ENCODE peak calls at places on chromosomes 7 and 10, in eight cellular contexts. L, B, N, O, G, D, I and M are unnamed samples.

GRCh38 chr10:133158756-133159610 is 1.0 kb upstream of the KNDC1 start:
- DNase-seq in I (no peak), N (no peak), G (no peak), O (no peak), B (no peak), D (peak), L (peak), M (no peak)

GRCh38 chr10:24622781-24623301 is 100.8 kb downstream of the ARHGAP21 start:
- DNase-seq in L (no peak), B (peak), D (no peak), I (no peak), G (peak), N (no peak), O (peak), M (no peak)

GRCh38 chr10:86263209-86263608 is 103.4 kb downstream of the GRID1 start:
- DNase-seq in N (peak), L (no peak), O (no peak), B (no peak), D (no peak), G (no peak), I (no peak), M (no peak)

GRCh38 chr7:37081436-37081835 is 357.1 kb upstream of the AOAH start:
- DNase-seq in N (no peak), B (no peak), O (no peak), I (peak), G (no peak), L (no peak), D (no peak), M (peak)

GRCh38 chr10:116688241-116688711 is 54.1 kb downstream of the HSPA12A start:
- DNase-seq in D (no peak), I (no peak), O (peak), L (peak), B (peak), N (no peak), G (peak), M (peak)

GRCh38 chr10:26389533-26389932 is 48.6 kb upstream of the APBB1IP start:
- DNase-seq in B (no peak), O (no peak), L (no peak), D (no peak), N (no peak), I (no peak), G (no peak), M (no peak)

GRCh38 chr7:2166625-2167280 is 66.0 kb downstream of the MAD1L1 start:
- DNase-seq in N (peak), L (no peak), G (no peak), I (no peak), O (no peak), D (no peak), B (no peak), M (no peak)

GRCh38 chr7:122518488-122518887 is 180.4 kb downstream of the RNF133 start:
- DNase-seq in I (no peak), N (no peak), O (no peak), D (no peak), L (peak), G (no peak), B (no peak), M (peak)

GRCh38 chr10:123781324-123781900 is 110.2 kb downstream of the CPXM2 start:
- DNase-seq in B (no peak), I (no peak), O (no peak), D (no peak), L (no peak), G (no peak), N (no peak), M (no peak)

GRCh38 chr10:127872871-127873600 is 19.7 kb downstream of the CLRN3 start:
- DNase-seq in L (no peak), I (no peak), N (no peak), O (peak), B (no peak), D (no peak), G (no peak), M (no peak)

GRCh38 chr7:95001258-95001657 is 93.9 kb downstream of the PPP1R9A start:
- DNase-seq in N (no peak), D (no peak), G (no peak), I (no peak), B (no peak), L (no peak), O (no peak), M (no peak)

GRCh38 chr10:63093227-63093626 is 39.9 kb upstream of the NRBF2 start:
- DNase-seq in B (peak), N (no peak), I (no peak), G (peak), O (peak), D (no peak), L (no peak), M (peak)

GRCh38 chr7:65983965-65984654 is 2.1 kb upstream of the GUSB start:
- DNase-seq in N (no peak), D (no peak), L (no peak), B (no peak), O (no peak), I (no peak), G (no peak), M (peak)

GRCh38 chr7:151875862-151876111 is 1.1 kb downstream of the PRKAG2 start:
- DNase-seq in D (peak), N (peak), I (no peak), G (no peak), L (no peak), B (no peak), O (peak), M (no peak)

GRCh38 chr7:33054261-33054964 is 8.2 kb downstream of the NT5C3A start:
- DNase-seq in N (no peak), L (no peak), O (no peak), B (peak), I (no peak), D (peak), G (peak), M (peak)

GRCh38 chr10:47378606-47379444 is 5.3 kb downstream of the ZNF488 start:
- DNase-seq in L (no peak), D (no peak), B (no peak), I (no peak), G (no peak), O (no peak), N (peak), M (no peak)

GRCh38 chr10:123536176-123536845 is 129.8 kb upstream of the GPR26 start:
- DNase-seq in G (no peak), B (no peak), O (no peak), I (no peak), N (no peak), L (no peak), D (no peak), M (no peak)

GRCh38 chr7:42932861-42933591 is 850 bp downstream of the MRPL32 start:
- DNase-seq in D (peak), O (peak), N (peak), G (peak), L (peak), B (no peak), I (peak), M (no peak)

GRCh38 chr7:155481764-155482163 is 23.8 kb downstream of the EN2 start:
- DNase-seq in B (no peak), G (no peak), D (no peak), I (no peak), O (no peak), L (no peak), N (no peak), M (no peak)

GRCh38 chr10:93445978-93446720 is 36.0 kb downstream of the MYOF start:
- DNase-seq in G (no peak), D (no peak), I (no peak), O (no peak), B (no peak), L (no peak), N (no peak), M (peak)

DNA sequence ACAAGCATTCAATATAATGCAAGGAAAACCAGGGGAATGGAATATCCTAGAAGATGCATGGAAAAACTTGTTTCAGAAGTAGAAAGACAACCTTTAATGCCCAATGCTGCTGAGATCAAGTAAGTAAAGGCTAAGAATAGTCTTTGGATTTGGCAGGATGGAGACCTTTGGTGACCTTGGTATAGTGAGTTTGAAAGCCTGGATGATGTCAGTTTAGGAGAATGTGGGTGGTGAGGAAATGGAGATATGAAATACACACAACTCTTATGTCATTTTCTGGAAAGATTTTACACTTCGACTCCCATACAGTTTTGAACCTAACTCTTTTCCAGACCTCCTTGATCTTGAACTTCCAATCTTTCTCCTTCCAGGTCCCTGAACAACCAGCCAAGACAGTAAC is 185.7 kb downstream of the TFEC start:
- DNase-seq in G (peak), L (no peak), I (no peak), N (no peak), O (peak), D (no peak), B (no peak), M (no peak)
- H3K4me2 ChIP-seq in G (no peak), L (no peak), I (no peak), N (no peak), O (no peak), D (no peak), B (no peak), M (no peak)

GRCh38 chr10:113097046-113097415 is 147.0 kb downstream of the TCF7L2 start:
- DNase-seq in N (no peak), I (no peak), D (no peak), B (no peak), L (no peak), O (no peak), G (no peak), M (no peak)
- H3K9ac ChIP-seq in N (no peak), I (no peak), D (no peak), B (no peak), L (no peak), O (no peak), G (no peak), M (no peak)

GRCh38 chr10:22655312-22655973 is 58.9 kb downstream of the PIP4K2A start:
- DNase-seq in B (peak), N (no peak), O (peak), D (no peak), I (no peak), L (no peak), G (peak), M (peak)
- H3K27ac ChIP-seq in B (no peak), N (no peak), O (no peak), D (no peak), I (no peak), L (no peak), G (peak), M (no peak)

DNA sequence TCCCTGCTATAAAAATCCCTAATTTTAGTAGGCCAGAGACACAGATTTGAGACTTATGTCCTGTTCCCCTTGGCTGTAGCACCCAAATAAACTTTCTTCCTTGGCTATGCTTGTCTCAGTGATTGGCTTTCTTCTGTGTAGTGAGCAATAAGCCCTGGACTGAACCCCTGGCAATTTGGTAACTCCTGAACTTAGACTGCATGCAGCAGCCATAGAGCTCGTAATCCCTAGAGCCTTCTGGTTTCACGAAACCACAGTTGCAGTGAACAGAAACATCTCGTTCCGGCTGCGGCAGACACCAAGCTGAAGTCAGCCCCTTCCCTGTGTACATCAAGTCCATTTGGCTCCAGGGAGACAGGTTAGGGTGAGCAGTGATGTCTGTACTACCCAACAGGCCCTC is 172.2 kb downstream of the LYZL1 start:
- DNase-seq in L (no peak), N (no peak), O (no peak), I (no peak), B (no peak), G (no peak), D (no peak), M (no peak)
- H3K4me2 ChIP-seq in L (no peak), N (no peak), O (no peak), I (no peak), B (no peak), G (no peak), D (no peak), M (no peak)

DNA sequence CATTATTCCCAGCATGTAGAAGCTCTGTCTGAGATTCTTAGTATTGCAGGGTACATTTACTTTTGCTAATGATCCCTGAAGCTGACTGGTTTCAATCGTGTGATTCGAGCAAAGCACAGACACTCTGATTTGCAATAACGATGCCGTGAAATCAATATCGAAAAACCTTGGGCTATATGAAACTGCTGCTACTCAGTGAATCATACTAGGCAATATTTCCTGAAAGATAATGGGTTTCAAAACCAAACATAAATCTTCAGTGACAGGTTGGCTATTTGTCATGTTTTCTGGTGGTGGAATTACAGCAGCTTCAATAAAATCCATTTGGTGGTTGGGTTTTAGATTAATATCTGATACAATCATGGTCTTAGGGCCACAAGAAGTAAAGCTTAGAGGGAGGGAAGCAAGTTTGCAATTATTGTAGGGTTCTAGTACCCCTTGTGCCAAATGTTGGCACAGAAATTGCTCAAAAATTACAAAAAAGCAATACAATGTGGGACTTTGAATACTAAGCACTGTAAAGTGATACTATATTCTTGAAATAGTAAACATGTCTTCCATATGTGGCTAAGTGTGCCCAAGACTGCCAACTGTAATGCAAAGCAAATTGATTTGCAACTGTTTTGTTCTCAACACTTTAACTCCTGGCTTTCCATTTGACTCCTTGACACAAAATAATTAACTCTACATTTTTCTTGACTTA is 112.4 kb upstream of the JAZF1 start:
- DNase-seq in O (no peak), I (no peak), G (no peak), L (no peak), B (peak), D (no peak), N (no peak), M (no peak)
- H3K9ac ChIP-seq in O (no peak), I (no peak), G (no peak), L (no peak), B (no peak), D (no peak), N (no peak), M (no peak)